ENCODE peak calls at places on chromosome 3, in seven cellular contexts. One of them, this sample, is unnamed.

GRCh38 chr3:30162579-30162978 is 443.8 kb upstream of the TGFBR2 start:
- DNase-seq in MCF 10A: no peak
- DNase-seq in spleen: no peak
- DNase-seq in GM13977: no peak
- DNase-seq in fibroblast of lung: peak
- DNase-seq in CD8-positive, alpha-beta T cell: no peak
- DNase-seq in IMR-90: peak
- DNase-seq in this sample: no peak

GRCh38 chr3:42300013-42300412 is 34.0 kb upstream of the CCK start:
- DNase-seq in IMR-90: peak
- DNase-seq in GM13977: no peak
- DNase-seq in CD8-positive, alpha-beta T cell: peak
- DNase-seq in spleen: no peak
- DNase-seq in fibroblast of lung: peak
- DNase-seq in MCF 10A: peak
- DNase-seq in this sample: no peak

GRCh38 chr3:70703305-70704102 is 391.1 kb upstream of the MDFIC2 start:
- DNase-seq in spleen: no peak
- DNase-seq in CD8-positive, alpha-beta T cell: no peak
- DNase-seq in MCF 10A: no peak
- DNase-seq in fibroblast of lung: no peak
- DNase-seq in GM13977: no peak
- DNase-seq in IMR-90: no peak
- DNase-seq in this sample: no peak

GRCh38 chr3:12193485-12194165 is 34.9 kb upstream of the TIMP4 start:
- DNase-seq in CD8-positive, alpha-beta T cell: no peak
- DNase-seq in GM13977: peak
- DNase-seq in spleen: no peak
- DNase-seq in fibroblast of lung: peak
- DNase-seq in IMR-90: peak
- DNase-seq in MCF 10A: peak
- DNase-seq in this sample: no peak

GRCh38 chr3:126338796-126339241 is 18.4 kb downstream of the KLF15 start:
- DNase-seq in spleen: peak
- DNase-seq in GM13977: no peak
- DNase-seq in fibroblast of lung: no peak
- DNase-seq in IMR-90: no peak
- DNase-seq in MCF 10A: no peak
- DNase-seq in CD8-positive, alpha-beta T cell: peak
- DNase-seq in this sample: no peak

GRCh38 chr3:132135628-132136333 is 101.0 kb upstream of the CPNE4 start:
- DNase-seq in MCF 10A: peak
- DNase-seq in spleen: no peak
- DNase-seq in fibroblast of lung: peak
- DNase-seq in GM13977: no peak
- DNase-seq in CD8-positive, alpha-beta T cell: no peak
- DNase-seq in IMR-90: peak
- DNase-seq in this sample: no peak

GRCh38 chr3:129593595-129594339 is 12.7 kb downstream of the PLXND1 start:
- DNase-seq in spleen: peak
- DNase-seq in GM13977: no peak
- DNase-seq in MCF 10A: no peak
- DNase-seq in IMR-90: no peak
- DNase-seq in fibroblast of lung: peak
- DNase-seq in CD8-positive, alpha-beta T cell: peak
- DNase-seq in this sample: no peak

GRCh38 chr3:52237659-52238172 is 1.2 kb downstream of the TWF2 start:
- DNase-seq in MCF 10A: peak
- DNase-seq in IMR-90: peak
- DNase-seq in CD8-positive, alpha-beta T cell: no peak
- DNase-seq in fibroblast of lung: peak
- DNase-seq in spleen: peak
- DNase-seq in GM13977: no peak
- DNase-seq in this sample: no peak

GRCh38 chr3:58173670-58174472 is 36.9 kb downstream of the DNASE1L3 start:
- DNase-seq in fibroblast of lung: no peak
- DNase-seq in IMR-90: no peak
- DNase-seq in GM13977: peak
- DNase-seq in spleen: peak
- DNase-seq in CD8-positive, alpha-beta T cell: peak
- DNase-seq in MCF 10A: peak
- DNase-seq in this sample: peak

GRCh38 chr3:27279153-27279552 is 90.0 kb downstream of the NEK10 start:
- DNase-seq in GM13977: no peak
- DNase-seq in fibroblast of lung: peak
- DNase-seq in CD8-positive, alpha-beta T cell: no peak
- DNase-seq in IMR-90: no peak
- DNase-seq in MCF 10A: peak
- DNase-seq in spleen: no peak
- DNase-seq in this sample: no peak

GRCh38 chr3:8416965-8417364 is 84.7 kb upstream of the LMCD1 start:
- DNase-seq in spleen: no peak
- DNase-seq in fibroblast of lung: peak
- DNase-seq in IMR-90: peak
- DNase-seq in GM13977: no peak
- DNase-seq in CD8-positive, alpha-beta T cell: peak
- DNase-seq in MCF 10A: peak
- DNase-seq in this sample: no peak

GRCh38 chr3:87088984-87089841 is 98.3 kb upstream of the VGLL3 start:
- DNase-seq in spleen: peak
- DNase-seq in MCF 10A: no peak
- DNase-seq in fibroblast of lung: peak
- DNase-seq in CD8-positive, alpha-beta T cell: no peak
- DNase-seq in GM13977: peak
- DNase-seq in IMR-90: peak
- DNase-seq in this sample: no peak

GRCh38 chr3:172709776-172710708 is 825 bp downstream of the NCEH1 start:
- DNase-seq in MCF 10A: peak
- DNase-seq in GM13977: no peak
- DNase-seq in IMR-90: peak
- DNase-seq in CD8-positive, alpha-beta T cell: no peak
- DNase-seq in spleen: peak
- DNase-seq in fibroblast of lung: peak
- DNase-seq in this sample: no peak

GRCh38 chr3:172305552-172305951 is 142.7 kb downstream of the GHSR start:
- DNase-seq in spleen: no peak
- DNase-seq in fibroblast of lung: peak
- DNase-seq in GM13977: no peak
- DNase-seq in MCF 10A: peak
- DNase-seq in IMR-90: peak
- DNase-seq in CD8-positive, alpha-beta T cell: no peak
- DNase-seq in this sample: no peak

DNA sequence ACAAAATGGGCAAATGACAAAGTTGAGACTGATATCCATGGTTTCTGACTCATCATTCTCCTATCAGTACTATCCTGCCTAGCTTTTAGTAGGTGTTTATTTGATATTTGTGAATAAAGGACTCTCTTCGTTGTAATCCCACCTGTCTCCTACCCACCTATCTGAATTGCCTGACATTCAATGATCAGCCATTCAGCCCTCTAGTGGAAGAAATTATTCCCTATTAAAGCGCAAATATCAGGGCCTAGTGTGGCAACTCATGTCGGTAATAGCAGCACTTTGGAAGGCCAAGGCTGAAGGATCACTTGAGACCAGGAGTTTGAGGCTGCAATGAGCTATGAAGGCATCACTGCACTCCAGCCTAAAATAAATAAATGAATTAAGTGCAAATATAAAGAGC is 195.7 kb upstream of the SETMAR start:
- DNase-seq in IMR-90: no peak
- DNase-seq in MCF 10A: no peak
- DNase-seq in GM13977: no peak
- DNase-seq in CD8-positive, alpha-beta T cell: no peak
- DNase-seq in fibroblast of lung: no peak
- DNase-seq in spleen: no peak
- DNase-seq in this sample: no peak
- TF ChIP-seq CTCF in IMR-90: no peak
- TF ChIP-seq CTCF in MCF 10A: no peak
- TF ChIP-seq CTCF in GM13977: no peak
- TF ChIP-seq CTCF in CD8-positive, alpha-beta T cell: no peak
- TF ChIP-seq CTCF in fibroblast of lung: no peak
- TF ChIP-seq CTCF in spleen: no peak
- TF ChIP-seq CTCF in this sample: peak

GRCh38 chr3:123028233-123028828 is 768 bp upstream of the SEMA5B start:
- DNase-seq in spleen: no peak
- DNase-seq in GM13977: peak
- DNase-seq in fibroblast of lung: peak
- DNase-seq in MCF 10A: peak
- DNase-seq in IMR-90: peak
- DNase-seq in CD8-positive, alpha-beta T cell: peak
- DNase-seq in this sample: peak
- TF ChIP-seq CTCF in spleen: peak
- TF ChIP-seq CTCF in GM13977: peak
- TF ChIP-seq CTCF in fibroblast of lung: peak
- TF ChIP-seq CTCF in MCF 10A: peak
- TF ChIP-seq CTCF in IMR-90: peak
- TF ChIP-seq CTCF in CD8-positive, alpha-beta T cell: peak
- TF ChIP-seq CTCF in this sample: peak

DNA sequence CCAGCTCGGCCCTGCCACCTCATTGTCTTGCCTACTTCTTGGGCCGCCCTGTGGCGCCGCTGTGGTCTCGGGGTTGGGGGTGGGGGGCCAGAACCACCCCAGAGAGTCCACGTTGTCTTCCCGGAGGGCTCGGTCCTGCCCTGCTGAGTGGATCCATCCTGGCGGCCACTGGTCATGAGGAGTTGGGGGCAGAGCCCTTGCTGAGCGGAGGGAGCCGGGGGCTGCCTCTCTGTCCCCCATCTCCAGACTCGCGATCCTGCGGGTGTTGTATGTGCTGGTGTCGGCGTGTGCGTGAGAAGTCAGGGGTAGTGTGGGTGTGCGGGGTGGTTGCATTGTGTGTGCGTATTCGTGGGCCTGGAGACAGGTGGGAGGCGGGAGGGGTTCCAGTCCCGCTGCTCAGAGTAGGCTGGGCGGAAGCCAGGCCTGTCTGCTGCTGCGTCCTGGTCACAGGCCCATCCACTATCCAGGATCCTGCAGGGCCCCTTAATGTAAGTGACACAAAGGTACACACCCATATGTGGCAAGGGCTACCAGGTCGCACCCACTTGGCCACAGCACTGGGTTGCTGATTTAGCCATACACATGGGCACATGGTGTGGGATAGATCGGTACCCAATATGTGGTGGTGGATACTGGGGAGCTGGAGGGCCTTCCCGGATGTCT is 30.7 kb downstream of the NBEAL2 start:
- DNase-seq in CD8-positive, alpha-beta T cell: no peak
- DNase-seq in IMR-90: no peak
- DNase-seq in GM13977: peak
- DNase-seq in spleen: peak
- DNase-seq in fibroblast of lung: no peak
- DNase-seq in MCF 10A: no peak
- DNase-seq in this sample: no peak
- TF ChIP-seq CTCF in CD8-positive, alpha-beta T cell: no peak
- TF ChIP-seq CTCF in IMR-90: no peak
- TF ChIP-seq CTCF in GM13977: no peak
- TF ChIP-seq CTCF in spleen: no peak
- TF ChIP-seq CTCF in fibroblast of lung: no peak
- TF ChIP-seq CTCF in MCF 10A: no peak
- TF ChIP-seq CTCF in this sample: no peak

DNA sequence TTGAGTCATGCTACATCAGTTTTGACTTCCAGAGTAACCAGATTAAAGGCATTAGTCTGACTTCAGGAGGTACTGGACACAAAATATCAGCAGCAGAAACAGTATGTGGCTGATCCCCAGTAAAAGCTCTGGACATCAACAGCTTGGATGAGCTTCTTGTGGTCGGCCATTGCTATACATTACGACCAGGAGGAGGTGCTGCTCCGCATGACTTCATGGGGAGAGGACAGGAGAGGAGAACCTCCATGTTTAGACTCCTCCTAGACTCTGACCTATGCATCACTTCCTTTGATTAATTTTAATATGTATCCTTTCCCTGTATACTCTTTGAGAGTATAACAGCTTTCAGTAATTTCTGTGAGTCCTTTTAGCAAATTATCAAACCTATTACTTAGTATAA is 285.6 kb upstream of the ARHGEF26 start:
- DNase-seq in fibroblast of lung: no peak
- DNase-seq in CD8-positive, alpha-beta T cell: no peak
- DNase-seq in IMR-90: no peak
- DNase-seq in GM13977: no peak
- DNase-seq in MCF 10A: no peak
- DNase-seq in spleen: no peak
- DNase-seq in this sample: no peak
- TF ChIP-seq CTCF in fibroblast of lung: no peak
- TF ChIP-seq CTCF in CD8-positive, alpha-beta T cell: no peak
- TF ChIP-seq CTCF in IMR-90: no peak
- TF ChIP-seq CTCF in GM13977: peak
- TF ChIP-seq CTCF in MCF 10A: no peak
- TF ChIP-seq CTCF in spleen: no peak
- TF ChIP-seq CTCF in this sample: peak

GRCh38 chr3:43559961-43560360 is 61.9 kb downstream of the ANO10 start:
- DNase-seq in CD8-positive, alpha-beta T cell: no peak
- DNase-seq in spleen: no peak
- DNase-seq in fibroblast of lung: no peak
- DNase-seq in MCF 10A: no peak
- DNase-seq in IMR-90: peak
- DNase-seq in GM13977: no peak
- DNase-seq in this sample: no peak
- TF ChIP-seq CTCF in CD8-positive, alpha-beta T cell: no peak
- TF ChIP-seq CTCF in spleen: no peak
- TF ChIP-seq CTCF in fibroblast of lung: no peak
- TF ChIP-seq CTCF in MCF 10A: no peak
- TF ChIP-seq CTCF in IMR-90: peak
- TF ChIP-seq CTCF in GM13977: no peak
- TF ChIP-seq CTCF in this sample: no peak

GRCh38 chr3:110031975-110032374 is 694.6 kb upstream of the DPPA4 start:
- DNase-seq in CD8-positive, alpha-beta T cell: no peak
- DNase-seq in fibroblast of lung: no peak
- DNase-seq in GM13977: no peak
- DNase-seq in MCF 10A: no peak
- DNase-seq in spleen: no peak
- DNase-seq in IMR-90: no peak
- DNase-seq in this sample: no peak

GRCh38 chr3:110021659-110022058 is 684.3 kb upstream of the DPPA4 start:
- DNase-seq in MCF 10A: no peak
- DNase-seq in CD8-positive, alpha-beta T cell: no peak
- DNase-seq in fibroblast of lung: no peak
- DNase-seq in IMR-90: no peak
- DNase-seq in GM13977: no peak
- DNase-seq in spleen: no peak
- DNase-seq in this sample: no peak

GRCh38 chr3:110027446-110027845 is 690.1 kb upstream of the DPPA4 start:
- DNase-seq in CD8-positive, alpha-beta T cell: no peak
- DNase-seq in MCF 10A: peak
- DNase-seq in IMR-90: peak
- DNase-seq in GM13977: no peak
- DNase-seq in spleen: no peak
- DNase-seq in fibroblast of lung: peak
- DNase-seq in this sample: no peak

DNA sequence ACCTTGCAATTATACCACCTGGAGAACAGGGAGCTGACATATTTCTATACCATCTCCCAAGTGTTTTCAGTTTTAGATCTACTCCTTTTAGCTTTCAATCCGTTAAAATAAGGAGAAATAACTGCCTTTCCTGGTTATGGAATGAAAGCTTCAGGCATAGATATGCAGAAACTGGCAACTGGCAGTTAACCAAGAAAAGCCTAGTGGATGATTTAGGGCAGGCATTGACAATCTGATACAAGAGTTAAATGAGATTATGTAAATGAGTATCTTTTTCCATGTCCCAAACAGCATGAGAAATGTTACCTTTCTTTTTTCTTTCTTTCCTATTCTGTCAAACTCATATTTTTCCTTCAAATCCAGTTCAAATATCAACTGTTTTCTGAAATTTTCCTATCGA is 689.1 kb upstream of the DPPA4 start:
- DNase-seq in GM13977: no peak
- DNase-seq in IMR-90: no peak
- DNase-seq in fibroblast of lung: no peak
- DNase-seq in MCF 10A: peak
- DNase-seq in CD8-positive, alpha-beta T cell: no peak
- DNase-seq in spleen: no peak
- DNase-seq in this sample: no peak
- TF ChIP-seq CTCF in GM13977: no peak
- TF ChIP-seq CTCF in IMR-90: no peak
- TF ChIP-seq CTCF in fibroblast of lung: no peak
- TF ChIP-seq CTCF in MCF 10A: no peak
- TF ChIP-seq CTCF in CD8-positive, alpha-beta T cell: no peak
- TF ChIP-seq CTCF in spleen: no peak
- TF ChIP-seq CTCF in this sample: no peak

This sample was measured in D721Med.